ENCODE peak calls at places on chromosomes 2 and 18, in five cellular contexts. R, I, K, P and U are unnamed samples.

GRCh38 chr2:174554514-174555119 is 43.0 kb downstream of the WIPF1 start:
- DNase-seq in R (no peak), I (no peak), K (no peak), P (no peak), U (no peak)

GRCh38 chr18:33839452-33840225 is 261.6 kb downstream of the ASXL3 start:
- DNase-seq in R (peak; percentile 58), I (no peak), K (peak; percentile 78), P (no peak), U (peak; percentile 38)

GRCh38 chr2:38765149-38765548 is 12.9 kb upstream of the GEMIN6 start:
- DNase-seq in R (no peak), I (no peak), K (no peak), P (no peak), U (no peak)

GRCh38 chr2:234950730-234951385 is 959 bp upstream of the SH3BP4 start:
- DNase-seq in R (no peak), I (no peak), K (peak; percentile 70), P (no peak), U (no peak)

GRCh38 chr2:85133751-85134254 is 611 bp downstream of the TCF7L1 start:
- DNase-seq in R (no peak), I (no peak), K (peak; percentile 66), P (peak; percentile 27), U (no peak)

GRCh38 chr18:36770315-36770946 is 58.4 kb downstream of the TPGS2 start:
- DNase-seq in R (no peak), I (no peak), K (no peak), P (no peak), U (no peak)

GRCh38 chr2:230684222-230685164 is 28.1 kb upstream of the CAB39 start:
- DNase-seq in R (no peak), I (no peak), K (no peak), P (no peak), U (no peak)

GRCh38 chr2:36420569-36421164 is 65.1 kb downstream of the CRIM1 start:
- DNase-seq in R (no peak), I (no peak), K (peak; percentile 42), P (no peak), U (no peak)

GRCh38 chr2:199195893-199196502 is 261.7 kb downstream of the SATB2 start:
- DNase-seq in R (peak; percentile 27), I (no peak), K (no peak), P (no peak), U (no peak)

GRCh38 chr2:42925742-42926437 is 133.5 kb upstream of the HAAO start:
- DNase-seq in R (no peak), I (no peak), K (no peak), P (no peak), U (no peak)

GRCh38 chr2:69437751-69438154 is 518 bp upstream of the NFU1 start:
- DNase-seq in R (no peak), I (no peak), K (no peak), P (peak; percentile 68), U (no peak)

GRCh38 chr2:149611100-149611820 is 23.7 kb upstream of the MMADHC start:
- DNase-seq in R (no peak), I (no peak), K (peak; percentile 64), P (no peak), U (no peak)

GRCh38 chr2:16322308-16323130 is 343.1 kb downstream of the CYRIA start:
- DNase-seq in R (no peak), I (no peak), K (no peak), P (no peak), U (no peak)

GRCh38 chr2:170928036-170928823 is 823 bp upstream of the GORASP2 start:
- DNase-seq in R (no peak), I (no peak), K (peak; percentile 66), P (no peak), U (no peak)

GRCh38 chr2:181185948-181186347 is 205.5 kb downstream of the UBE2E3 start:
- DNase-seq in R (no peak), I (no peak), K (no peak), P (no peak), U (no peak)

GRCh38 chr2:72124391-72124790 is 23.3 kb downstream of the CYP26B1 start:
- DNase-seq in R (no peak), I (no peak), K (no peak), P (no peak), U (no peak)

GRCh38 chr2:171735991-171736710 is 48.9 kb downstream of the DYNC1I2 start:
- DNase-seq in R (no peak), I (no peak), K (no peak), P (no peak), U (no peak)

GRCh38 chr18:9082763-9083510 is 19.6 kb upstream of the NDUFV2 start:
- DNase-seq in R (no peak), I (no peak), K (no peak), P (no peak), U (no peak)

GRCh38 chr2:9474361-9475117 is at the start of gene IAH1:
- DNase-seq in R (no peak), I (peak; percentile 57), K (peak; percentile 36), P (peak; percentile 40), U (peak; percentile 55)

GRCh38 chr2:17912266-17912691 is 33.8 kb downstream of the KCNS3 start:
- DNase-seq in R (no peak), I (no peak), K (no peak), P (peak; percentile 9), U (no peak)

GRCh38 chr18:3012306-3012919 is 531 bp downstream of the LPIN2 start:
- DNase-seq in R (no peak), I (no peak), K (peak; percentile 33), P (peak; percentile 22), U (peak; percentile 26)

GRCh38 chr18:61435064-61435652 is 101.9 kb downstream of the CDH20 start:
- DNase-seq in R (peak; percentile 27), I (no peak), K (peak; percentile 64), P (no peak), U (peak; percentile 13)

GRCh38 chr18:3230401-3231334 is 10.9 kb upstream of the MYOM1 start:
- DNase-seq in R (peak; percentile 35), I (no peak), K (peak; percentile 57), P (no peak), U (peak; percentile 47)

GRCh38 chr2:71453404-71454220 is at the start of gene DYSF:
- DNase-seq in R (no peak), I (no peak), K (peak; percentile 87), P (peak; percentile 74), U (no peak)

GRCh38 chr2:79630972-79631551 is 118.2 kb downstream of the CTNNA2 start:
- DNase-seq in R (no peak), I (no peak), K (no peak), P (no peak), U (no peak)

GRCh38 chr2:219230201-219230540 is 565 bp downstream of the ANKZF1 start:
- DNase-seq in R (no peak), I (no peak), K (peak; percentile 79), P (no peak), U (peak; percentile 12)

GRCh38 chr2:137380610-137381009 is 583.7 kb upstream of the HNMT start:
- DNase-seq in R (no peak), I (no peak), K (no peak), P (no peak), U (no peak)

GRCh38 chr2:11071207-11071606 is 84.1 kb upstream of the SLC66A3 start:
- DNase-seq in R (peak; percentile 42), I (no peak), K (peak; percentile 59), P (no peak), U (no peak)

GRCh38 chr2:190359896-190360376 is 16.5 kb downstream of the INPP1 start:
- DNase-seq in R (no peak), I (peak; percentile 35), K (peak; percentile 25), P (peak; percentile 70), U (no peak)